ENCODE peak calls at places on chromosome 10, in six cellular contexts. L is posterior cingulate gyrus; P is activated naive CD8-positive, alpha-beta T cell treated with anti-CD3 and anti-CD28 coated beads, Interleukin-2, amount 50 U/mL, for 16 hours; M is gastrocnemius medialis; Y is WERI-Rb-1; G is AG10803. C is an unnamed sample.

GRCh38 chr10:86221442-86222335 is 144.9 kb downstream of the GRID1 start:
- DNase-seq in L (no peak), P (no peak), M (no peak), Y (no peak), G (no peak), C (no peak)

GRCh38 chr10:79472951-79473350 is 27.5 kb upstream of the ZCCHC24 start:
- DNase-seq in L (no peak), P (no peak), M (no peak), Y (no peak), G (peak), C (no peak)

GRCh38 chr10:34446046-34446445 is 369.1 kb downstream of the PARD3 start:
- DNase-seq in L (no peak), P (no peak), M (no peak), Y (no peak), G (no peak), C (no peak)

GRCh38 chr10:79127151-79127961 is 58.6 kb downstream of the ZMIZ1 start:
- DNase-seq in L (no peak), P (no peak), M (peak), Y (peak), G (peak), C (no peak)

GRCh38 chr10:79390551-79391229 is 43.4 kb downstream of the PPIF start:
- DNase-seq in L (no peak), P (no peak), M (peak), Y (peak), G (no peak), C (no peak)

GRCh38 chr10:77527839-77528238 is 109.8 kb downstream of the KCNMA1 start:
- DNase-seq in L (no peak), P (no peak), M (no peak), Y (no peak), G (no peak), C (no peak)

GRCh38 chr10:125235093-125236069 is 75.0 kb upstream of the CTBP2 start:
- DNase-seq in L (no peak), P (no peak), M (no peak), Y (no peak), G (no peak), C (no peak)

GRCh38 chr10:78931333-78932083 is 137.3 kb upstream of the ZMIZ1 start:
- DNase-seq in L (peak), P (no peak), M (peak), Y (no peak), G (peak), C (no peak)

GRCh38 chr10:7340179-7340874 is 70.5 kb downstream of the SFMBT2 start:
- DNase-seq in L (no peak), P (no peak), M (no peak), Y (no peak), G (no peak), C (no peak)

GRCh38 chr10:98382691-98383101 is 32.3 kb downstream of the PYROXD2 start:
- DNase-seq in L (peak), P (no peak), M (no peak), Y (no peak), G (no peak), C (no peak)

GRCh38 chr10:63720072-63720537 is 198.9 kb downstream of the REEP3 start:
- DNase-seq in L (no peak), P (no peak), M (no peak), Y (peak), G (peak), C (peak)

GRCh38 chr10:79061441-79062315 is 7.1 kb upstream of the ZMIZ1 start:
- DNase-seq in L (peak), P (no peak), M (no peak), Y (no peak), G (no peak), C (no peak)

GRCh38 chr10:83769421-83769820 is 369.9 kb upstream of the GHITM start:
- DNase-seq in L (no peak), P (no peak), M (no peak), Y (no peak), G (no peak), C (no peak)

GRCh38 chr10:98312349-98312748 is 44.4 kb upstream of the LOXL4 start:
- DNase-seq in L (no peak), P (no peak), M (no peak), Y (no peak), G (peak), C (no peak)

GRCh38 chr10:92150798-92151197 is 140.1 kb downstream of the CPEB3 start:
- DNase-seq in L (no peak), P (no peak), M (no peak), Y (no peak), G (no peak), C (no peak)

GRCh38 chr10:25082276-25083204 is 66.1 kb downstream of the THNSL1 start:
- DNase-seq in L (no peak), P (no peak), M (no peak), Y (no peak), G (no peak), C (no peak)

GRCh38 chr10:16436367-16436757 is 448 bp upstream of the PTER start:
- DNase-seq in L (no peak), P (no peak), M (no peak), Y (no peak), G (peak), C (no peak)

GRCh38 chr10:102281103-102281502 is 35.8 kb downstream of the GBF1 start:
- DNase-seq in L (no peak), P (no peak), M (no peak), Y (no peak), G (no peak), C (no peak)

GRCh38 chr10:62805139-62806092 is 896 bp downstream of the ADO start:
- DNase-seq in L (peak), P (no peak), M (peak), Y (peak), G (peak), C (peak)

GRCh38 chr10:114806572-114807391 is 14.8 kb upstream of the FHIP2A start:
- DNase-seq in L (no peak), P (no peak), M (no peak), Y (no peak), G (peak), C (no peak)

GRCh38 chr10:101367569-101368453 is 13.8 kb downstream of the BTRC start:
- DNase-seq in L (no peak), P (no peak), M (no peak), Y (no peak), G (peak), C (no peak)

GRCh38 chr10:101016814-101017213 is 14.1 kb downstream of the PDZD7 start:
- DNase-seq in L (peak), P (no peak), M (no peak), Y (no peak), G (no peak), C (no peak)

GRCh38 chr10:80137926-80138325 is 5.4 kb downstream of the PLAC9 start:
- DNase-seq in L (no peak), P (no peak), M (no peak), Y (no peak), G (no peak), C (no peak)

GRCh38 chr10:119283818-119284217 is 76.4 kb downstream of the GRK5 start:
- DNase-seq in L (peak), P (no peak), M (no peak), Y (no peak), G (no peak), C (no peak)

GRCh38 chr10:114548662-114549061 is 109.4 kb downstream of the ABLIM1 start:
- DNase-seq in L (no peak), P (no peak), M (peak), Y (peak), G (peak), C (no peak)

GRCh38 chr10:72712136-72712535 is 20.2 kb downstream of the MCU start:
- DNase-seq in L (no peak), P (no peak), M (no peak), Y (no peak), G (peak), C (no peak)

GRCh38 chr10:15719899-15720634 is at the start of gene ITGA8:
- DNase-seq in L (no peak), P (no peak), M (no peak), Y (peak), G (peak), C (peak)

GRCh38 chr10:59578013-59578412 is 131.6 kb downstream of the SLC16A9 start:
- DNase-seq in L (no peak), P (no peak), M (no peak), Y (no peak), G (no peak), C (no peak)

GRCh38 chr10:77116904-77117303 is 520.7 kb downstream of the KCNMA1 start:
- DNase-seq in L (no peak), P (no peak), M (no peak), Y (no peak), G (no peak), C (no peak)

GRCh38 chr10:70651661-70652060 is 20.6 kb upstream of the ADAMTS14 start:
- DNase-seq in L (no peak), P (no peak), M (no peak), Y (no peak), G (no peak), C (no peak)

GRCh38 chr10:88322336-88323063 is 260.6 kb downstream of the RNLS start:
- DNase-seq in L (no peak), P (no peak), M (no peak), Y (no peak), G (no peak), C (no peak)

GRCh38 chr10:30495687-30496086 is 61.7 kb downstream of the MAP3K8 start:
- DNase-seq in L (no peak), P (no peak), M (no peak), Y (no peak), G (no peak), C (no peak)

GRCh38 chr10:116385994-116386809 is 41.4 kb upstream of the PNLIPRP3 start:
- DNase-seq in L (no peak), P (no peak), M (no peak), Y (no peak), G (peak), C (no peak)

C was measured in D341Med.